ENCODE peak calls at places on chromosomes 7 and 10, in six cellular contexts. One of them, this sample, is unnamed.

GRCh38 chr7:76155938-76156337 is 45.8 kb upstream of the SRRM3 start:
- DNase-seq in H1: no peak
- DNase-seq in GM12878: no peak
- DNase-seq in K562: no peak
- DNase-seq in SK-N-SH: no peak
- DNase-seq in GM12891: no peak
- DNase-seq in this sample: no peak

GRCh38 chr7:92366730-92367129 is 80.6 kb upstream of the GATAD1 start:
- DNase-seq in H1: no peak
- DNase-seq in GM12878: no peak
- DNase-seq in K562: no peak
- DNase-seq in SK-N-SH: no peak
- DNase-seq in GM12891: no peak
- DNase-seq in this sample: no peak

GRCh38 chr7:1348096-1348835 is 111.0 kb downstream of the MICALL2 start:
- DNase-seq in H1: no peak
- DNase-seq in GM12878: no peak
- DNase-seq in K562: no peak
- DNase-seq in SK-N-SH: peak
- DNase-seq in GM12891: no peak
- DNase-seq in this sample: no peak

GRCh38 chr10:507355-507699 is 182.1 kb downstream of the DIP2C start:
- DNase-seq in H1: no peak
- DNase-seq in GM12878: no peak
- DNase-seq in K562: no peak
- DNase-seq in SK-N-SH: no peak
- DNase-seq in GM12891: no peak
- DNase-seq in this sample: no peak

GRCh38 chr7:148135106-148135505 is 455.5 kb upstream of the C7orf33 start:
- DNase-seq in H1: no peak
- DNase-seq in GM12878: no peak
- DNase-seq in K562: no peak
- DNase-seq in SK-N-SH: peak
- DNase-seq in GM12891: no peak
- DNase-seq in this sample: no peak

GRCh38 chr10:113340255-113340654 is 212.6 kb upstream of the HABP2 start:
- DNase-seq in H1: no peak
- DNase-seq in GM12878: no peak
- DNase-seq in K562: no peak
- DNase-seq in SK-N-SH: no peak
- DNase-seq in GM12891: no peak
- DNase-seq in this sample: no peak

GRCh38 chr7:105487559-105488218 is 34.4 kb downstream of the PUS7 start:
- DNase-seq in H1: no peak
- DNase-seq in GM12878: no peak
- DNase-seq in K562: peak
- DNase-seq in SK-N-SH: peak
- DNase-seq in GM12891: no peak
- DNase-seq in this sample: no peak

GRCh38 chr7:35908305-35909223 is 107.7 kb downstream of the SEPTIN7 start:
- DNase-seq in H1: no peak
- DNase-seq in GM12878: no peak
- DNase-seq in K562: no peak
- DNase-seq in SK-N-SH: no peak
- DNase-seq in GM12891: no peak
- DNase-seq in this sample: no peak

GRCh38 chr10:32411797-32412498 is 34.0 kb upstream of the CCDC7 start:
- DNase-seq in H1: no peak
- DNase-seq in GM12878: no peak
- DNase-seq in K562: no peak
- DNase-seq in SK-N-SH: no peak
- DNase-seq in GM12891: no peak
- DNase-seq in this sample: no peak

GRCh38 chr10:38979535-38979934 is 885.4 kb downstream of the ZNF37A start:
- DNase-seq in H1: no peak
- DNase-seq in GM12878: no peak
- DNase-seq in K562: no peak
- DNase-seq in SK-N-SH: no peak
- DNase-seq in GM12891: no peak
- DNase-seq in this sample: no peak

DNA sequence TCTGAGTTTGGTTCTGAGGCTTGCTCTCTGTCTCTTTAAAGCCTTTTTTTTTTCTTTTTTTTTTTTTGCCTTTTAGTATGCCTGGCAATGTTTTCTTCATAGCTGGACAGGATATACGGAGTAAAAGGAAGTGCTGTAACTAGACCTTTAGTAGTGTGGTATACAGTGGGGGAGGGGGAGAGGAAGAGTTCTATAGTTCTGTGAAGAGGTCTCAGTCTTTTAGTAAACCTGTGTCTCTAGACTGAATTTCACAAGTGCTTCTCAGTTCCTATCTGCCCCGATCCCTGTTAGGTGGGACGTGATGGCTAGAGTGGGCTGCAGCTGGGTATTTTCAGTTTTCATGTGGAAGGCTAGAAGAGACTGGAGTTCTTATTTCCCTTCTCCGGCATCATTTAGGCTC is 3.1 kb upstream of the ABCC2 start:
- DNase-seq in H1: no peak
- DNase-seq in GM12878: no peak
- DNase-seq in K562: no peak
- DNase-seq in SK-N-SH: no peak
- DNase-seq in GM12891: no peak
- DNase-seq in this sample: no peak
- TF ChIP-seq TAF1 in H1: no peak
- TF ChIP-seq TAF1 in GM12878: no peak
- TF ChIP-seq TAF1 in K562: no peak
- TF ChIP-seq TAF1 in SK-N-SH: peak
- TF ChIP-seq TAF1 in GM12891: no peak
- TF ChIP-seq TAF1 in this sample: no peak

DNA sequence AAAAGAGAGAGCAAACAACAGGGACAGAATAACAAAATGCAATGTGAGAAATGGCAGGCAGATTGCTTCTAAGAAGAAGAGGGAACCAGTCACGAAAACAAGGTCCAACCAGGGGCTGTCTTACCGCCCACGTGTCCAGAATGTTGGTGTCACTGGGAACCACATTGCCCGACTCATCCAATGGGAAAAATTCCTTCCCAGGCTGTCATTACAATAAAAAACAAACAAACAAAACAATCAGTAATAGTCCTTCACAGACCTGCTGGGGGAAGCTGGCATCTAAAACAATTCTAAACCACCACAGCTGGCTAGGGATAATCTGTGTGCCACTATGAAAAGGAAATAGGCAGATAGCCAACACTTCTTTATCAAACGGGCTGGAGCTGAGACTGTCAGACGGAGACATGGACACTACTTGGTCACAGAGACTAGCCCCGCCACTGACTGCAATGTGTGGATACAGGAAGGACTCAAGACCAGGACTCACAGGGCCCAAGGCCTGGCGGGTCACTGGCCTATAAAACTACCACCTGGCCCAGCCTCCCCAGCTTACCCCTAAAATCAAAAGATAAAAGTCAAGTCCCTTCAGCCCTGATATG is 9.2 kb downstream of the AKR1B1 start:
- DNase-seq in H1: no peak
- DNase-seq in GM12878: no peak
- DNase-seq in K562: no peak
- DNase-seq in SK-N-SH: no peak
- DNase-seq in GM12891: no peak
- DNase-seq in this sample: no peak
- TF ChIP-seq TAF1 in H1: no peak
- TF ChIP-seq TAF1 in GM12878: no peak
- TF ChIP-seq TAF1 in K562: no peak
- TF ChIP-seq TAF1 in SK-N-SH: no peak
- TF ChIP-seq TAF1 in GM12891: no peak
- TF ChIP-seq TAF1 in this sample: no peak

DNA sequence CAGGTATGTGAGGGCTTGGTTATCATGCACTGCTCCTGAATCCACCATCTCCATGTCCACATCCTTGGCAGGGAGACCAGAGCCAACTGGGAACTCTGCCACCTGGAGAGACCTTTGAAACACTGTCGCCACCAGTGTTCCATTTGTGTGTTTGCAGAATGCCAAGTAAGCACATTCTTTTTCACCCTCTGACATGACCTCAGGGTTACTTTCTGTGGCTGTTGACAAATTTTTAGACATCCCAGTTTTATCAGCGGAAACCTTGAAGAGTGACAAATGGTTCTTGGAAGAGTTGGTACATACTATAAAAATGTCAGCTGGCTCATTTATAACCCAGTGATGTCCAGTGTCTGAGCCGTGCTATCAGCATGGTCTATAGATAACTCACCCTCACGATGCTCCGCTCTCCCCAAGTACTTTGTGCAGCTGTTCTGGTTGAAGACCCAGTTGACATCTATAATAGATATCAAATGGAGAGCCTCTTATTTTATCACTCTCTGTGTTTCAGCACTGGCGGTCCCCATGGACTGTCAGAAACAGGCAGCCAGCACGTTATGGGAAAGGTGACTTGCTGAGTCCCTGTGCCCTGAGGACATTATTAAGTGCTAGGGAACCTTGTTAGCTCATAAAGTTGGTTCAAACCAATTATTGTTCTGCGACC is 563.1 kb upstream of the GALNT17 start:
- DNase-seq in H1: no peak
- DNase-seq in GM12878: no peak
- DNase-seq in K562: peak
- DNase-seq in SK-N-SH: no peak
- DNase-seq in GM12891: no peak
- DNase-seq in this sample: no peak
- TF ChIP-seq TAF1 in H1: no peak
- TF ChIP-seq TAF1 in GM12878: no peak
- TF ChIP-seq TAF1 in K562: no peak
- TF ChIP-seq TAF1 in SK-N-SH: no peak
- TF ChIP-seq TAF1 in GM12891: no peak
- TF ChIP-seq TAF1 in this sample: no peak

GRCh38 chr10:5659702-5660528 is 6.5 kb downstream of the ASB13 start:
- DNase-seq in H1: no peak
- DNase-seq in GM12878: no peak
- DNase-seq in K562: peak
- DNase-seq in SK-N-SH: no peak
- DNase-seq in GM12891: no peak
- DNase-seq in this sample: no peak
- TF ChIP-seq TAF1 in H1: no peak
- TF ChIP-seq TAF1 in GM12878: no peak
- TF ChIP-seq TAF1 in K562: no peak
- TF ChIP-seq TAF1 in SK-N-SH: no peak
- TF ChIP-seq TAF1 in GM12891: no peak
- TF ChIP-seq TAF1 in this sample: no peak

GRCh38 chr7:142709921-142710320 is 39.4 kb upstream of the PRSS1 start:
- DNase-seq in H1: no peak
- DNase-seq in GM12878: no peak
- DNase-seq in K562: no peak
- DNase-seq in SK-N-SH: no peak
- DNase-seq in GM12891: no peak
- DNase-seq in this sample: no peak

GRCh38 chr7:142714375-142714774 is 34.9 kb upstream of the PRSS1 start:
- DNase-seq in H1: no peak
- DNase-seq in GM12878: no peak
- DNase-seq in K562: no peak
- DNase-seq in SK-N-SH: no peak
- DNase-seq in GM12891: no peak
- DNase-seq in this sample: no peak

GRCh38 chr7:142712617-142712957 is 36.7 kb upstream of the PRSS1 start:
- DNase-seq in H1: no peak
- DNase-seq in GM12878: no peak
- DNase-seq in K562: no peak
- DNase-seq in SK-N-SH: no peak
- DNase-seq in GM12891: no peak
- DNase-seq in this sample: no peak

GRCh38 chr7:142711196-142711595 is 38.1 kb upstream of the PRSS1 start:
- DNase-seq in H1: no peak
- DNase-seq in GM12878: no peak
- DNase-seq in K562: no peak
- DNase-seq in SK-N-SH: no peak
- DNase-seq in GM12891: no peak
- DNase-seq in this sample: no peak

DNA sequence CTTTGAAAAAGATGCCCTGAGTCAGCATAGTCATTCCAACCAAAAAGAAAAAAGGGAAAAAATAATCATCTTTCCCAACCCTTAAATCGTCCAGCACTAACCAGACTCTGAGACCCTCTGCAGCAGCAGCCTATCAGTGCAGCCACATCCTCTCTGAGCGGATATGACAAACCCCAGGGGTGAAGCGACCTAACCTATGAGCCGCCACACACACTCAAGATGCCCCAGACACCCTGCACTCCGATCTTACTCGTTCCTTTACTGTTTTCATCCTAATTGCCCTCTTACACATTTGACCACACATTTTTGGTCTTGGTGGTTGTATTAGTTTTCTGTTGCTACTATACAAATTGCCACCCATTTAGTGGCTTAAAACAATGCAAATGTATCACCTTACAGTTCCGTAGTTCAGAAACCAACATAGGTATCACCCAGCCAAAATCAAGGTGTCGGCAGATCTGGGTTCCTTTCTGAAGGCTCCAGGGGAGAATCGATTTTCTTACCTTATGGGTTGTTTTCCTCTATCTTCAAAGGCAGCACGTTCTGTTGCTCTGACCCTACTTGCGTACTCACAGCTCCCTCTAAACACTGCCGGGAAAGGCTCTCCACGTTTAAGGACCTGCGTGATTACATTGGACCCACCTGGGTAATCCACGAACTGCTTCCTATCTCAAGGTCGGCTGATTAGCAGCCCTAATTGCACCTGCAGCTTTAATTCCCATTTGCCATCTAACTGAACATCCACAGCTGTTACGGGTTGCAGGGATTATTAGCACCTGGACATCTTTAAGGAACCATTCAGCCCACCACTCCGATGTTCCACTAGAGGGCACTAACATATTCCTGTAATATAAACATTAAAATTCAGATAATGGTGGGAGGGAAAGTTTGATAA is 37.3 kb upstream of the PRSS1 start:
- DNase-seq in H1: no peak
- DNase-seq in GM12878: no peak
- DNase-seq in K562: peak
- DNase-seq in SK-N-SH: peak
- DNase-seq in GM12891: no peak
- DNase-seq in this sample: no peak
- TF ChIP-seq TAF1 in H1: no peak
- TF ChIP-seq TAF1 in GM12878: no peak
- TF ChIP-seq TAF1 in K562: no peak
- TF ChIP-seq TAF1 in SK-N-SH: no peak
- TF ChIP-seq TAF1 in GM12891: no peak
- TF ChIP-seq TAF1 in this sample: no peak

This sample was measured in GM12892.